ENCODE peak calls at places on chromosomes 11 and 22, in eight cellular contexts. One of them, this sample, is unnamed.

GRCh38 chr11:27464155-27464759 is 8.3 kb downstream of the LGR4 start:
- DNase-seq in cardiac fibroblast: peak
- DNase-seq in effector CD4-positive, alpha-beta T cell: no peak
- DNase-seq in fibroblast of lung: no peak
- DNase-seq in glutamatergic neuron: no peak
- DNase-seq in left colon: peak
- DNase-seq in CD8-positive, alpha-beta memory T cell: no peak
- DNase-seq in AG08395: no peak
- DNase-seq in this sample: peak

GRCh38 chr11:86696004-86696403 is 23.6 kb upstream of the ME3 start:
- DNase-seq in cardiac fibroblast: peak
- DNase-seq in effector CD4-positive, alpha-beta T cell: no peak
- DNase-seq in fibroblast of lung: peak
- DNase-seq in glutamatergic neuron: no peak
- DNase-seq in left colon: no peak
- DNase-seq in CD8-positive, alpha-beta memory T cell: no peak
- DNase-seq in AG08395: peak
- DNase-seq in this sample: peak

GRCh38 chr22:38506118-38506962 is at the start of gene DDX17:
- DNase-seq in cardiac fibroblast: peak
- DNase-seq in effector CD4-positive, alpha-beta T cell: peak
- DNase-seq in fibroblast of lung: peak
- DNase-seq in glutamatergic neuron: peak
- DNase-seq in left colon: peak
- DNase-seq in CD8-positive, alpha-beta memory T cell: peak
- DNase-seq in AG08395: peak
- DNase-seq in this sample: peak

GRCh38 chr11:82927264-82927880 is 25.8 kb downstream of the DDIAS start:
- DNase-seq in cardiac fibroblast: peak
- DNase-seq in effector CD4-positive, alpha-beta T cell: peak
- DNase-seq in fibroblast of lung: peak
- DNase-seq in glutamatergic neuron: no peak
- DNase-seq in left colon: no peak
- DNase-seq in CD8-positive, alpha-beta memory T cell: peak
- DNase-seq in AG08395: peak
- DNase-seq in this sample: peak

GRCh38 chr11:108319541-108320145 is 96.8 kb downstream of the ATM start:
- DNase-seq in cardiac fibroblast: peak
- DNase-seq in effector CD4-positive, alpha-beta T cell: no peak
- DNase-seq in fibroblast of lung: no peak
- DNase-seq in glutamatergic neuron: no peak
- DNase-seq in left colon: no peak
- DNase-seq in CD8-positive, alpha-beta memory T cell: no peak
- DNase-seq in AG08395: peak
- DNase-seq in this sample: peak

GRCh38 chr22:28594784-28595324 is 84.8 kb downstream of the TTC28 start:
- DNase-seq in cardiac fibroblast: peak
- DNase-seq in effector CD4-positive, alpha-beta T cell: no peak
- DNase-seq in fibroblast of lung: peak
- DNase-seq in glutamatergic neuron: no peak
- DNase-seq in left colon: no peak
- DNase-seq in CD8-positive, alpha-beta memory T cell: peak
- DNase-seq in AG08395: peak
- DNase-seq in this sample: peak

GRCh38 chr11:70080763-70081162 is 2.6 kb downstream of the ANO1 start:
- DNase-seq in cardiac fibroblast: no peak
- DNase-seq in effector CD4-positive, alpha-beta T cell: no peak
- DNase-seq in fibroblast of lung: no peak
- DNase-seq in glutamatergic neuron: no peak
- DNase-seq in left colon: no peak
- DNase-seq in CD8-positive, alpha-beta memory T cell: no peak
- DNase-seq in AG08395: no peak
- DNase-seq in this sample: no peak

GRCh38 chr11:68658097-68658496 is 26.2 kb upstream of the GAL start:
- DNase-seq in cardiac fibroblast: no peak
- DNase-seq in effector CD4-positive, alpha-beta T cell: no peak
- DNase-seq in fibroblast of lung: peak
- DNase-seq in glutamatergic neuron: no peak
- DNase-seq in left colon: no peak
- DNase-seq in CD8-positive, alpha-beta memory T cell: no peak
- DNase-seq in AG08395: no peak
- DNase-seq in this sample: no peak

GRCh38 chr11:17591293-17591692 is 44.2 kb downstream of the OTOG start:
- DNase-seq in cardiac fibroblast: no peak
- DNase-seq in effector CD4-positive, alpha-beta T cell: no peak
- DNase-seq in fibroblast of lung: no peak
- DNase-seq in glutamatergic neuron: no peak
- DNase-seq in left colon: no peak
- DNase-seq in CD8-positive, alpha-beta memory T cell: no peak
- DNase-seq in AG08395: no peak
- DNase-seq in this sample: no peak

GRCh38 chr11:118437046-118437735 is 899 bp downstream of the KMT2A start:
- DNase-seq in cardiac fibroblast: peak
- DNase-seq in effector CD4-positive, alpha-beta T cell: peak
- DNase-seq in fibroblast of lung: peak
- DNase-seq in glutamatergic neuron: peak
- DNase-seq in left colon: peak
- DNase-seq in CD8-positive, alpha-beta memory T cell: peak
- DNase-seq in AG08395: peak
- DNase-seq in this sample: peak

GRCh38 chr11:95498731-95499396 is 267.9 kb upstream of the SESN3 start:
- DNase-seq in cardiac fibroblast: no peak
- DNase-seq in effector CD4-positive, alpha-beta T cell: no peak
- DNase-seq in fibroblast of lung: no peak
- DNase-seq in glutamatergic neuron: no peak
- DNase-seq in left colon: no peak
- DNase-seq in CD8-positive, alpha-beta memory T cell: no peak
- DNase-seq in AG08395: no peak
- DNase-seq in this sample: no peak

GRCh38 chr11:40401132-40401853 is 1058.2 kb downstream of the LRRC4C start:
- DNase-seq in cardiac fibroblast: no peak
- DNase-seq in effector CD4-positive, alpha-beta T cell: no peak
- DNase-seq in fibroblast of lung: no peak
- DNase-seq in glutamatergic neuron: no peak
- DNase-seq in left colon: no peak
- DNase-seq in CD8-positive, alpha-beta memory T cell: no peak
- DNase-seq in AG08395: no peak
- DNase-seq in this sample: no peak

GRCh38 chr11:103807806-103808205 is 228.6 kb upstream of the DDI1 start:
- DNase-seq in cardiac fibroblast: peak
- DNase-seq in effector CD4-positive, alpha-beta T cell: no peak
- DNase-seq in fibroblast of lung: no peak
- DNase-seq in glutamatergic neuron: no peak
- DNase-seq in left colon: no peak
- DNase-seq in CD8-positive, alpha-beta memory T cell: no peak
- DNase-seq in AG08395: no peak
- DNase-seq in this sample: peak

GRCh38 chr11:117684111-117684510 is 112.9 kb downstream of the DSCAML1 start:
- DNase-seq in cardiac fibroblast: no peak
- DNase-seq in effector CD4-positive, alpha-beta T cell: no peak
- DNase-seq in fibroblast of lung: no peak
- DNase-seq in glutamatergic neuron: no peak
- DNase-seq in left colon: no peak
- DNase-seq in CD8-positive, alpha-beta memory T cell: no peak
- DNase-seq in AG08395: no peak
- DNase-seq in this sample: no peak

GRCh38 chr22:50293441-50294318 is 13.8 kb downstream of the PLXNB2 start:
- DNase-seq in cardiac fibroblast: peak
- DNase-seq in effector CD4-positive, alpha-beta T cell: no peak
- DNase-seq in fibroblast of lung: peak
- DNase-seq in glutamatergic neuron: no peak
- DNase-seq in left colon: peak
- DNase-seq in CD8-positive, alpha-beta memory T cell: peak
- DNase-seq in AG08395: peak
- DNase-seq in this sample: peak

GRCh38 chr11:19080579-19080993 is 20.1 kb upstream of the MRGPRX2 start:
- DNase-seq in cardiac fibroblast: peak
- DNase-seq in effector CD4-positive, alpha-beta T cell: no peak
- DNase-seq in fibroblast of lung: peak
- DNase-seq in glutamatergic neuron: no peak
- DNase-seq in left colon: no peak
- DNase-seq in CD8-positive, alpha-beta memory T cell: no peak
- DNase-seq in AG08395: peak
- DNase-seq in this sample: peak

GRCh38 chr11:63738720-63739360 is 29.7 kb downstream of the ZFTA start:
- DNase-seq in cardiac fibroblast: peak
- DNase-seq in effector CD4-positive, alpha-beta T cell: peak
- DNase-seq in fibroblast of lung: peak
- DNase-seq in glutamatergic neuron: peak
- DNase-seq in left colon: peak
- DNase-seq in CD8-positive, alpha-beta memory T cell: peak
- DNase-seq in AG08395: peak
- DNase-seq in this sample: peak

GRCh38 chr22:42863349-42863911 is 6.4 kb upstream of the ARFGAP3 start:
- DNase-seq in cardiac fibroblast: peak
- DNase-seq in effector CD4-positive, alpha-beta T cell: no peak
- DNase-seq in fibroblast of lung: peak
- DNase-seq in glutamatergic neuron: no peak
- DNase-seq in left colon: no peak
- DNase-seq in CD8-positive, alpha-beta memory T cell: no peak
- DNase-seq in AG08395: peak
- DNase-seq in this sample: peak

GRCh38 chr11:17972987-17973386 is 39.9 kb downstream of the SERGEF start:
- DNase-seq in cardiac fibroblast: peak
- DNase-seq in effector CD4-positive, alpha-beta T cell: no peak
- DNase-seq in fibroblast of lung: peak
- DNase-seq in glutamatergic neuron: peak
- DNase-seq in left colon: peak
- DNase-seq in CD8-positive, alpha-beta memory T cell: no peak
- DNase-seq in AG08395: peak
- DNase-seq in this sample: peak

GRCh38 chr22:26894766-26895485 is 237.5 kb downstream of the MIAT start:
- DNase-seq in cardiac fibroblast: peak
- DNase-seq in effector CD4-positive, alpha-beta T cell: no peak
- DNase-seq in fibroblast of lung: peak
- DNase-seq in glutamatergic neuron: no peak
- DNase-seq in left colon: no peak
- DNase-seq in CD8-positive, alpha-beta memory T cell: no peak
- DNase-seq in AG08395: peak
- DNase-seq in this sample: peak

GRCh38 chr11:66467034-66467659 is 442 bp downstream of the PELI3 start:
- DNase-seq in cardiac fibroblast: peak
- DNase-seq in effector CD4-positive, alpha-beta T cell: no peak
- DNase-seq in fibroblast of lung: no peak
- DNase-seq in glutamatergic neuron: peak
- DNase-seq in left colon: peak
- DNase-seq in CD8-positive, alpha-beta memory T cell: no peak
- DNase-seq in AG08395: peak
- DNase-seq in this sample: peak

GRCh38 chr11:1538153-1538552 is 33.9 kb downstream of the DUSP8 start:
- DNase-seq in cardiac fibroblast: no peak
- DNase-seq in effector CD4-positive, alpha-beta T cell: no peak
- DNase-seq in fibroblast of lung: no peak
- DNase-seq in glutamatergic neuron: no peak
- DNase-seq in left colon: no peak
- DNase-seq in CD8-positive, alpha-beta memory T cell: no peak
- DNase-seq in AG08395: no peak
- DNase-seq in this sample: no peak

GRCh38 chr11:78034623-78035022 is 11.5 kb upstream of the KCTD14 start:
- DNase-seq in cardiac fibroblast: no peak
- DNase-seq in effector CD4-positive, alpha-beta T cell: no peak
- DNase-seq in fibroblast of lung: no peak
- DNase-seq in glutamatergic neuron: no peak
- DNase-seq in left colon: no peak
- DNase-seq in CD8-positive, alpha-beta memory T cell: no peak
- DNase-seq in AG08395: no peak
- DNase-seq in this sample: no peak

GRCh38 chr22:46612904-46613605 is 7.1 kb upstream of the GRAMD4 start:
- DNase-seq in cardiac fibroblast: no peak
- DNase-seq in effector CD4-positive, alpha-beta T cell: peak
- DNase-seq in fibroblast of lung: peak
- DNase-seq in glutamatergic neuron: no peak
- DNase-seq in left colon: peak
- DNase-seq in CD8-positive, alpha-beta memory T cell: peak
- DNase-seq in AG08395: no peak
- DNase-seq in this sample: no peak

GRCh38 chr11:66729447-66729846 is 431 bp upstream of the SPTBN2 start:
- DNase-seq in cardiac fibroblast: no peak
- DNase-seq in effector CD4-positive, alpha-beta T cell: no peak
- DNase-seq in fibroblast of lung: no peak
- DNase-seq in glutamatergic neuron: no peak
- DNase-seq in left colon: no peak
- DNase-seq in CD8-positive, alpha-beta memory T cell: no peak
- DNase-seq in AG08395: no peak
- DNase-seq in this sample: no peak

GRCh38 chr11:60502221-60502775 is 9.7 kb downstream of the MS4A12 start:
- DNase-seq in cardiac fibroblast: no peak
- DNase-seq in effector CD4-positive, alpha-beta T cell: no peak
- DNase-seq in fibroblast of lung: no peak
- DNase-seq in glutamatergic neuron: no peak
- DNase-seq in left colon: peak
- DNase-seq in CD8-positive, alpha-beta memory T cell: no peak
- DNase-seq in AG08395: no peak
- DNase-seq in this sample: no peak